ENCODE peak calls at places on chromosomes 12 and 14, in ten cellular contexts. Y is astrocyte of the spinal cord; W is effector memory CD4-positive, alpha-beta T cell; T is fibroblast of mammary gland; S is CD4-positive, CD25-positive, alpha-beta regulatory T cell; I is epithelial cell of esophagus; L is ovary; E is CD4-positive, alpha-beta memory T cell; Q is suprapubic skin; R is heart left ventricle. A is an unnamed sample.

GRCh38 chr12:29710104-29710503 is 73.6 kb downstream of the TMTC1 start:
- DNase-seq in Y (peak; percentile 15), W (no peak), T (peak; percentile 23), S (no peak), I (peak; percentile 15), L (peak; percentile 18), E (no peak), Q (no peak), R (peak; percentile 67), A (peak; percentile 39)

GRCh38 chr14:23321572-23322547 is 603 bp downstream of the PABPN1 start:
- DNase-seq in Y (peak; percentile 50), W (peak; percentile 25), T (peak; percentile 58), S (peak; percentile 10), I (peak; percentile 75), L (no peak), E (peak; percentile 34), Q (no peak), R (peak; percentile 58), A (peak; percentile 48)

GRCh38 chr14:64387232-64387737 is 868 bp upstream of the MTHFD1 start:
- DNase-seq in Y (peak; percentile 35), W (no peak), T (peak; percentile 41), S (no peak), I (peak; percentile 24), L (no peak), E (no peak), Q (no peak), R (no peak), A (no peak)

GRCh38 chr12:92786045-92786444 is 83.3 kb downstream of the PLEKHG7 start:
- DNase-seq in Y (peak; percentile 24), W (no peak), T (peak; percentile 53), S (no peak), I (no peak), L (no peak), E (no peak), Q (no peak), R (no peak), A (no peak)

GRCh38 chr14:103568952-103569351 is 6.2 kb downstream of the COA8 start:
- DNase-seq in Y (no peak), W (no peak), T (no peak), S (no peak), I (no peak), L (no peak), E (no peak), Q (no peak), R (no peak), A (no peak)

GRCh38 chr12:84362552-84362897 is 550.1 kb downstream of the SLC6A15 start:
- DNase-seq in Y (no peak), W (no peak), T (no peak), S (no peak), I (no peak), L (no peak), E (no peak), Q (no peak), R (no peak), A (no peak)

GRCh38 chr14:28773917-28774691 is 7.5 kb downstream of the FOXG1 start:
- DNase-seq in Y (peak; percentile 71), W (no peak), T (peak; percentile 66), S (no peak), I (peak; percentile 51), L (no peak), E (no peak), Q (no peak), R (no peak), A (no peak)

GRCh38 chr12:124687695-124688301 is 120.4 kb upstream of the NCOR2 start:
- DNase-seq in Y (peak; percentile 49), W (no peak), T (no peak), S (no peak), I (no peak), L (no peak), E (no peak), Q (no peak), R (peak; percentile 76), A (peak; percentile 56)

GRCh38 chr12:100554608-100555077 is 18.8 kb upstream of the GAS2L3 start:
- DNase-seq in Y (peak; percentile 89), W (no peak), T (peak; percentile 93), S (no peak), I (peak; percentile 79), L (no peak), E (peak; percentile 15), Q (no peak), R (no peak), A (no peak)

GRCh38 chr14:86543531-86543930 is 1013.6 kb downstream of the FLRT2 start:
- DNase-seq in Y (no peak), W (no peak), T (no peak), S (no peak), I (no peak), L (no peak), E (no peak), Q (no peak), R (no peak), A (no peak)

GRCh38 chr12:107645630-107646333 is 39.8 kb upstream of the PWP1 start:
- DNase-seq in Y (peak; percentile 59), W (no peak), T (no peak), S (no peak), I (no peak), L (no peak), E (no peak), Q (no peak), R (peak; percentile 35), A (no peak)

GRCh38 chr12:26790645-26790994 is 42.4 kb downstream of the ITPR2 start:
- DNase-seq in Y (no peak), W (no peak), T (no peak), S (no peak), I (no peak), L (no peak), E (no peak), Q (no peak), R (no peak), A (no peak)

GRCh38 chr12:104709692-104710435 is 248.2 kb downstream of the SLC41A2 start:
- DNase-seq in Y (no peak), W (no peak), T (peak; percentile 33), S (no peak), I (no peak), L (no peak), E (no peak), Q (no peak), R (no peak), A (no peak)

GRCh38 chr14:76909266-76909665 is 83.1 kb downstream of the LRRC74A start:
- DNase-seq in Y (no peak), W (no peak), T (no peak), S (no peak), I (peak; percentile 77), L (no peak), E (no peak), Q (no peak), R (no peak), A (no peak)

GRCh38 chr12:63752283-63752682 is 27.4 kb upstream of the RXYLT1 start:
- DNase-seq in Y (no peak), W (no peak), T (no peak), S (no peak), I (no peak), L (no peak), E (no peak), Q (no peak), R (no peak), A (no peak)

DNA sequence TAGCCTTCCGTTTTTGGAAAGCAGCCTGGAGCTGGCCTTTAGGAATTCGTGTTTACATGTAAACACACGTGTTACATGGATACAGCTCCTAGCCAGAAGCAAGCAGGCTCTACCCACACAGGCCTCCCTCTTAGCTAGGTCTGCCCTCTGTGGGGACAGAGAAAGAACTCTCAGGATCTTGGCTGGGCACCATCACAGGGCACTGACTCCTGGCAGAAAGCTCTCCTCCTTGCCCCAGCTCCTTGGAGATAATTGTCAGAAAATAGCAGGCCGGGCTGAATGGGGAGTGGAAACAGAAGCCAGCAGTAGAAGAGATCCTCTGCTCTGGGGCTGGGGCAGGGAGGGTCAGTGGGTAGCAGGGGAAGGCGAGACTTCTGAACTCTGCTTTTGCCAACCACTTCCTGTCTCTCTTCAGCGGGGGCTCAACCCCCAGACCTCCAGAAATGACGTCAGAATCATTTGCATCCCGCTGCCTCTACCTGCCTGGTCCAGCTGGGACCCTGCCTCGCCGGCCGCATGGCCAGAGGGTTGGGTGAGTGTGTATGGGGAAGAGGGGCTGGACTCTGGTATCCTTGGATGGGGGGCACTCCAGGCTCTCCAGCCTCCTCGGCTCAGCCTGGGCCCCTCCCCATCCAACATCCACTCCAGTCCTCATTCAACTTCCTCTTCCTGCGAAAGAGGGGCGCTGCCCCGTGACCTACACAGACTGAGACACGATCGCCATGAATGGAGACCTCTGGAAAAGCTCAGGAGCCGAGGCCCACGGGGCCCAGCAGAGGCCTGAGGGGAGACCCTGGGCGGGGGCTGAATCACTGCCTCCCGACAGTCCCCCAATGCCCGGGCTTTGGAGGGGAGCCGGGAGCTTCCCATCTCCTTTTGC is 650 bp upstream of the HOXC4 start:
- DNase-seq in Y (peak; percentile 67), W (no peak), T (peak; percentile 66), S (no peak), I (no peak), L (peak; percentile 61), E (no peak), Q (no peak), R (no peak), A (no peak)
- H3K4me3 ChIP-seq in Y (peak overlapping the region; percentile 69), W (peak overlapping the region; percentile 31), T (peak overlapping the region; percentile 76), S (no peak overlapping the region), I (peak overlapping the region; percentile 56), L (peak overlapping the region; percentile 34), E (peak overlapping the region; percentile 34), Q (peak overlapping the region; percentile 36), R (peak overlapping the region; percentile 54), A (peak overlapping the region; percentile 58)

DNA sequence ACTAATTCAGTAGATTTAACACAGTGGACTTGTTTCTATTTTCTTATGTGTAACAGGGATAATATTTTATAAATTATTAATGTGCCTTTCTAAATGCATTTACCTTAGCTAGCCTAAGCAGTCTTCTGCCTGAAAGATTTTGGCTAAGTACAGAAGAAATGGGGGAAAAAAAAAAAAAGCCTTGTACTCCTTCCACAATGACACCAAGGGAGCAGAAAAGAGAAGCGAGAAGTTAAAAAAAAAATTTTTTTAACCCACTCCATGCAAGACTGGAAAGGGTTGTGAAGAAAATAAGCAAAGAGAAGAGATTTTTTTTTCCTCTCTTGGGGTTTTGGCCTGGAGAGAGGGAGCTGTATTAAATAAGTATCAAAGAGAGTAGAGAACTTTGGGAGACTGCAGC is 28.7 kb downstream of the NELL2 start:
- DNase-seq in Y (no peak), W (no peak), T (no peak), S (no peak), I (no peak), L (no peak), E (no peak), Q (no peak), R (no peak), A (no peak)
- H3K4me3 ChIP-seq in Y (no peak overlapping the region), W (no peak overlapping the region), T (no peak overlapping the region), S (peak overlapping the region; percentile 48), I (no peak overlapping the region), L (no peak overlapping the region), E (no peak overlapping the region), Q (no peak overlapping the region), R (no peak overlapping the region), A (no peak overlapping the region)

GRCh38 chr14:59918824-59919581 is 941 bp upstream of the LRRC9 start:
- DNase-seq in Y (peak; percentile 55), W (no peak), T (peak; percentile 49), S (no peak), I (peak; percentile 27), L (peak; percentile 10), E (peak; percentile 7), Q (no peak), R (no peak), A (no peak)
- H3K4me3 ChIP-seq in Y (peak overlapping the region; percentile 47), W (peak overlapping the region; percentile 60), T (peak overlapping the region; percentile 34), S (peak overlapping the region; percentile 43), I (peak overlapping the region; percentile 28), L (peak overlapping the region; percentile 36), E (peak overlapping the region; percentile 31), Q (peak overlapping the region; percentile 46), R (peak overlapping the region; percentile 57), A (peak overlapping the region; percentile 64)

DNA sequence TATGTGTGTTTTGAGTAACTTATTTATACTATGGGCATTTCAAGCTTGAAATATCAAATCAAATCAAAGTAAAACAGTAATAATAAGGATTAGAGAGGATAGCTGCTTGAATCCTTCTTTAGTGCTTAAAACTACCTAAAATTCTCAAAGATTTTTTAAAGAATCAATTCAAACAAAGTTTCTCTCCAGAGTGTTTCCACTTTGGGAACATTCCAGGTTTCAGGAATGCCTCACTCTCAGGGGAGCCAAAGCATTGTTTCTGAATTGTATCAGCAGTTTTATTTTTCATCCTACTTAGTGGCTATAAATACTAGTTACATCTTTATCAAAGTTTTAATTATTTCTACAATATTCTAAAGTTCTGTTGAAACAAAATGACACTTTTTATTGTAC is 796 bp downstream of the RASSF9 start:
- DNase-seq in Y (peak; percentile 46), W (no peak), T (peak; percentile 54), S (no peak), I (peak; percentile 17), L (no peak), E (no peak), Q (no peak), R (no peak), A (no peak)
- H3K4me3 ChIP-seq in Y (peak overlapping the region; percentile 63), W (no peak overlapping the region), T (peak overlapping the region; percentile 48), S (no peak overlapping the region), I (peak overlapping the region; percentile 77), L (peak overlapping the region; percentile 40), E (no peak overlapping the region), Q (peak overlapping the region; percentile 52), R (peak overlapping the region; percentile 71), A (peak overlapping the region; percentile 73)

A was measured in left ventricle myocardium inferior.